ENCODE peak calls at places on chromosomes 7 and 10, in seven cellular contexts. One of them, this sample, is unnamed. For H3K36me3, the result is how much of the 10 kb centered on the place peaks cover.

GRCh38 chr10:59872892-59873463 is 33.4 kb downstream of the CCDC6 start:
- DNase-seq in CD4-positive, alpha-beta memory T cell: no peak
- DNase-seq in heart right ventricle: peak
- DNase-seq in cardiac muscle cell: peak
- DNase-seq in GM23248: peak
- DNase-seq in naive thymus-derived CD4-positive, alpha-beta T cell: no peak
- DNase-seq in transverse colon: peak
- DNase-seq in this sample: peak

GRCh38 chr10:84938117-84938905 is 609.9 kb downstream of the CCSER2 start:
- DNase-seq in CD4-positive, alpha-beta memory T cell: no peak
- DNase-seq in heart right ventricle: peak
- DNase-seq in transverse colon: no peak
- DNase-seq in naive thymus-derived CD4-positive, alpha-beta T cell: no peak
- DNase-seq in cardiac muscle cell: no peak
- DNase-seq in GM23248: no peak
- DNase-seq in this sample: peak

GRCh38 chr10:74329873-74330272 is 178.9 kb downstream of the ADK start:
- DNase-seq in transverse colon: no peak
- DNase-seq in heart right ventricle: no peak
- DNase-seq in cardiac muscle cell: no peak
- DNase-seq in naive thymus-derived CD4-positive, alpha-beta T cell: no peak
- DNase-seq in GM23248: peak
- DNase-seq in CD4-positive, alpha-beta memory T cell: no peak
- DNase-seq in this sample: no peak

GRCh38 chr7:128661446-128661845 is 10.6 kb upstream of the GARIN1A start:
- DNase-seq in naive thymus-derived CD4-positive, alpha-beta T cell: no peak
- DNase-seq in transverse colon: no peak
- DNase-seq in cardiac muscle cell: no peak
- DNase-seq in CD4-positive, alpha-beta memory T cell: no peak
- DNase-seq in GM23248: no peak
- DNase-seq in heart right ventricle: no peak
- DNase-seq in this sample: no peak

GRCh38 chr10:96959733-96960132 is 127.6 kb downstream of the LCOR start:
- DNase-seq in naive thymus-derived CD4-positive, alpha-beta T cell: no peak
- DNase-seq in transverse colon: no peak
- DNase-seq in cardiac muscle cell: no peak
- DNase-seq in GM23248: no peak
- DNase-seq in CD4-positive, alpha-beta memory T cell: no peak
- DNase-seq in heart right ventricle: no peak
- DNase-seq in this sample: no peak

GRCh38 chr10:78513330-78513729 is 479.7 kb downstream of the RPS24 start:
- DNase-seq in naive thymus-derived CD4-positive, alpha-beta T cell: no peak
- DNase-seq in heart right ventricle: no peak
- DNase-seq in transverse colon: no peak
- DNase-seq in CD4-positive, alpha-beta memory T cell: no peak
- DNase-seq in cardiac muscle cell: peak
- DNase-seq in GM23248: no peak
- DNase-seq in this sample: peak

GRCh38 chr7:89029864-89030263 is 234.3 kb upstream of the TEX47 start:
- DNase-seq in naive thymus-derived CD4-positive, alpha-beta T cell: no peak
- DNase-seq in heart right ventricle: no peak
- DNase-seq in CD4-positive, alpha-beta memory T cell: no peak
- DNase-seq in cardiac muscle cell: no peak
- DNase-seq in transverse colon: no peak
- DNase-seq in GM23248: no peak
- DNase-seq in this sample: no peak

GRCh38 chr7:45078199-45078681 is 10.5 kb downstream of the NACAD start:
- DNase-seq in naive thymus-derived CD4-positive, alpha-beta T cell: no peak
- DNase-seq in CD4-positive, alpha-beta memory T cell: no peak
- DNase-seq in GM23248: no peak
- DNase-seq in transverse colon: no peak
- DNase-seq in heart right ventricle: no peak
- DNase-seq in cardiac muscle cell: no peak
- DNase-seq in this sample: no peak

GRCh38 chr10:110502072-110502845 is 4.6 kb downstream of the DUSP5 start:
- DNase-seq in GM23248: no peak
- DNase-seq in transverse colon: no peak
- DNase-seq in naive thymus-derived CD4-positive, alpha-beta T cell: no peak
- DNase-seq in CD4-positive, alpha-beta memory T cell: no peak
- DNase-seq in cardiac muscle cell: no peak
- DNase-seq in heart right ventricle: no peak
- DNase-seq in this sample: no peak

GRCh38 chr10:354901-355617 is 219.8 kb downstream of the ZMYND11 start:
- DNase-seq in heart right ventricle: no peak
- DNase-seq in cardiac muscle cell: no peak
- DNase-seq in transverse colon: no peak
- DNase-seq in GM23248: no peak
- DNase-seq in naive thymus-derived CD4-positive, alpha-beta T cell: no peak
- DNase-seq in CD4-positive, alpha-beta memory T cell: no peak
- DNase-seq in this sample: no peak

GRCh38 chr7:88254721-88255120 is 34.9 kb upstream of the SRI start:
- DNase-seq in naive thymus-derived CD4-positive, alpha-beta T cell: no peak
- DNase-seq in cardiac muscle cell: no peak
- DNase-seq in CD4-positive, alpha-beta memory T cell: no peak
- DNase-seq in transverse colon: no peak
- DNase-seq in heart right ventricle: no peak
- DNase-seq in GM23248: peak
- DNase-seq in this sample: no peak

GRCh38 chr7:76069238-76069638 is 21.3 kb downstream of the MDH2 start:
- DNase-seq in naive thymus-derived CD4-positive, alpha-beta T cell: no peak
- DNase-seq in transverse colon: peak
- DNase-seq in heart right ventricle: peak
- DNase-seq in CD4-positive, alpha-beta memory T cell: no peak
- DNase-seq in GM23248: peak
- DNase-seq in cardiac muscle cell: peak
- DNase-seq in this sample: peak

GRCh38 chr10:594584-595270 is 94.7 kb downstream of the DIP2C start:
- DNase-seq in transverse colon: no peak
- DNase-seq in GM23248: no peak
- DNase-seq in naive thymus-derived CD4-positive, alpha-beta T cell: no peak
- DNase-seq in heart right ventricle: no peak
- DNase-seq in cardiac muscle cell: no peak
- DNase-seq in CD4-positive, alpha-beta memory T cell: no peak
- DNase-seq in this sample: no peak

GRCh38 chr7:75732764-75733630 is 5.7 kb downstream of the HIP1 start:
- DNase-seq in naive thymus-derived CD4-positive, alpha-beta T cell: no peak
- DNase-seq in CD4-positive, alpha-beta memory T cell: no peak
- DNase-seq in GM23248: peak
- DNase-seq in heart right ventricle: no peak
- DNase-seq in transverse colon: no peak
- DNase-seq in cardiac muscle cell: no peak
- DNase-seq in this sample: no peak

GRCh38 chr10:114665406-114665805 is 7.3 kb upstream of the ABLIM1 start:
- DNase-seq in transverse colon: no peak
- DNase-seq in GM23248: no peak
- DNase-seq in cardiac muscle cell: no peak
- DNase-seq in naive thymus-derived CD4-positive, alpha-beta T cell: no peak
- DNase-seq in heart right ventricle: no peak
- DNase-seq in CD4-positive, alpha-beta memory T cell: no peak
- DNase-seq in this sample: no peak

GRCh38 chr10:59945590-59945989 is 39.2 kb upstream of the CCDC6 start:
- DNase-seq in CD4-positive, alpha-beta memory T cell: no peak
- DNase-seq in heart right ventricle: no peak
- DNase-seq in cardiac muscle cell: no peak
- DNase-seq in GM23248: no peak
- DNase-seq in transverse colon: no peak
- DNase-seq in naive thymus-derived CD4-positive, alpha-beta T cell: no peak
- DNase-seq in this sample: no peak

GRCh38 chr10:118672766-118673715 is 77.6 kb upstream of the PRLHR start:
- DNase-seq in transverse colon: no peak
- DNase-seq in heart right ventricle: no peak
- DNase-seq in naive thymus-derived CD4-positive, alpha-beta T cell: no peak
- DNase-seq in cardiac muscle cell: no peak
- DNase-seq in CD4-positive, alpha-beta memory T cell: no peak
- DNase-seq in GM23248: no peak
- DNase-seq in this sample: no peak

GRCh38 chr7:93202594-93203273 is 23.5 kb downstream of the HEPACAM2 start:
- DNase-seq in naive thymus-derived CD4-positive, alpha-beta T cell: no peak
- DNase-seq in GM23248: no peak
- DNase-seq in cardiac muscle cell: no peak
- DNase-seq in CD4-positive, alpha-beta memory T cell: no peak
- DNase-seq in transverse colon: peak
- DNase-seq in heart right ventricle: no peak
- DNase-seq in this sample: no peak

GRCh38 chr10:32938554-32939061 is 19.4 kb downstream of the ITGB1 start:
- DNase-seq in GM23248: peak
- DNase-seq in cardiac muscle cell: peak
- DNase-seq in CD4-positive, alpha-beta memory T cell: no peak
- DNase-seq in heart right ventricle: peak
- DNase-seq in naive thymus-derived CD4-positive, alpha-beta T cell: no peak
- DNase-seq in transverse colon: peak
- DNase-seq in this sample: no peak

GRCh38 chr10:28157379-28157778 is 145.5 kb downstream of the MPP7 start:
- DNase-seq in cardiac muscle cell: no peak
- DNase-seq in naive thymus-derived CD4-positive, alpha-beta T cell: no peak
- DNase-seq in GM23248: no peak
- DNase-seq in transverse colon: no peak
- DNase-seq in CD4-positive, alpha-beta memory T cell: no peak
- DNase-seq in heart right ventricle: no peak
- DNase-seq in this sample: no peak

GRCh38 chr7:27839099-27839498 is 99.1 kb downstream of the TAX1BP1 start:
- DNase-seq in transverse colon: no peak
- DNase-seq in naive thymus-derived CD4-positive, alpha-beta T cell: no peak
- DNase-seq in cardiac muscle cell: no peak
- DNase-seq in heart right ventricle: no peak
- DNase-seq in GM23248: no peak
- DNase-seq in CD4-positive, alpha-beta memory T cell: no peak
- DNase-seq in this sample: no peak

DNA sequence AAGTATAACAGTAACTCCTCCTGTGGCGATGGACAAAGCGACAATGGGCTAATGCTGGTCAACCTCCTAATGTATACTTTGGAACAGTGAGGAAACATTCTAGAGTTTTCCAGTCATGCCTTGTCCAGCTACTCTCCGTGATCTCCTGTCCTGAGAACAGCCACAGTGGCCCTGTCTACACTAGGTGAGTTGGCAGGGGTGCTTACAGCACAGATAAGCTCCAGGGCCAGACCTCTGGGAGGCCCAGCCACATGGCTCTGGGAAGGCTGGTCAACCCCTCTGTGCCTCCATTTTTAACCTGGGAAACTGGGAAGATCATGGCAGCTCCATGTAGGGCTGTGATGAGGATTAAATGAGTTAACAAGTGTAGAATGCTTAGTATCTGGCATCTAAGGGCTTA is 57.0 kb downstream of the CLEC2L start:
- DNase-seq in naive thymus-derived CD4-positive, alpha-beta T cell: no peak
- DNase-seq in transverse colon: no peak
- DNase-seq in heart right ventricle: no peak
- DNase-seq in cardiac muscle cell: no peak
- DNase-seq in GM23248: no peak
- DNase-seq in CD4-positive, alpha-beta memory T cell: no peak
- DNase-seq in this sample: no peak
- H3K36me3 ChIP-seq in naive thymus-derived CD4-positive, alpha-beta T cell: half or more
- H3K36me3 ChIP-seq in transverse colon: under half
- H3K36me3 ChIP-seq in heart right ventricle: under half
- H3K36me3 ChIP-seq in cardiac muscle cell: half or more
- H3K36me3 ChIP-seq in GM23248: under half
- H3K36me3 ChIP-seq in CD4-positive, alpha-beta memory T cell: under half
- H3K36me3 ChIP-seq in this sample: under half

GRCh38 chr7:51189777-51190176 is 126.8 kb downstream of the COBL start:
- DNase-seq in CD4-positive, alpha-beta memory T cell: no peak
- DNase-seq in cardiac muscle cell: no peak
- DNase-seq in heart right ventricle: no peak
- DNase-seq in transverse colon: no peak
- DNase-seq in naive thymus-derived CD4-positive, alpha-beta T cell: no peak
- DNase-seq in GM23248: no peak
- DNase-seq in this sample: no peak
- H3K36me3 ChIP-seq in CD4-positive, alpha-beta memory T cell: under half
- H3K36me3 ChIP-seq in cardiac muscle cell: under half
- H3K36me3 ChIP-seq in heart right ventricle: under half
- H3K36me3 ChIP-seq in transverse colon: under half
- H3K36me3 ChIP-seq in naive thymus-derived CD4-positive, alpha-beta T cell: under half
- H3K36me3 ChIP-seq in GM23248: under half
- H3K36me3 ChIP-seq in this sample: under half

DNA sequence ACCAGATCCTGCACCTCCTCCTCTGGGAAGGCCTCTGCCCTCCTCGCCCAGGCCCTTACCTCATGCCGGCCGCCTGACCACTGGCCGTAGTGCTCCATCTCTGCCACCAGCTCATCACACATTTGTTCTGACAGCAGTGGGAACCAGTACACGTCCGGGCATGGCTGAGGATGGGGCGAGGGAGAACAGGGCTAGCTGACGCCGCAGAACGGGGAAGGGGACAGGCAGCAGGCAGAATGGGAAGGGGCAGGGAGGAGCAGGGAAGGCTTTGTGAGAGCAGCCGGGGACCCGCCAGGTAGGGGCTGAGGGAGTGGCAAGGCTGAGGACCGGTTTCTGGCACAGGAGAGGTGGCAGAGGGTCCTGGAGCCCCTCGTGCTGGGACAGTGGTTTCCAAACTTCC is 8.0 kb upstream of the MOGAT3 start:
- DNase-seq in cardiac muscle cell: no peak
- DNase-seq in naive thymus-derived CD4-positive, alpha-beta T cell: no peak
- DNase-seq in CD4-positive, alpha-beta memory T cell: no peak
- DNase-seq in GM23248: no peak
- DNase-seq in heart right ventricle: no peak
- DNase-seq in transverse colon: no peak
- DNase-seq in this sample: no peak
- H3K36me3 ChIP-seq in cardiac muscle cell: under half
- H3K36me3 ChIP-seq in naive thymus-derived CD4-positive, alpha-beta T cell: under half
- H3K36me3 ChIP-seq in CD4-positive, alpha-beta memory T cell: under half
- H3K36me3 ChIP-seq in GM23248: under half
- H3K36me3 ChIP-seq in heart right ventricle: under half
- H3K36me3 ChIP-seq in transverse colon: under half
- H3K36me3 ChIP-seq in this sample: under half

GRCh38 chr10:70621497-70622078 is 19.0 kb upstream of the PRF1 start:
- DNase-seq in CD4-positive, alpha-beta memory T cell: no peak
- DNase-seq in transverse colon: no peak
- DNase-seq in GM23248: no peak
- DNase-seq in cardiac muscle cell: no peak
- DNase-seq in heart right ventricle: no peak
- DNase-seq in naive thymus-derived CD4-positive, alpha-beta T cell: no peak
- DNase-seq in this sample: no peak
- H3K36me3 ChIP-seq in CD4-positive, alpha-beta memory T cell: under half
- H3K36me3 ChIP-seq in transverse colon: under half
- H3K36me3 ChIP-seq in GM23248: under half
- H3K36me3 ChIP-seq in cardiac muscle cell: under half
- H3K36me3 ChIP-seq in heart right ventricle: under half
- H3K36me3 ChIP-seq in naive thymus-derived CD4-positive, alpha-beta T cell: under half
- H3K36me3 ChIP-seq in this sample: under half

GRCh38 chr10:100943508-100943907 is 25.8 kb upstream of the SEMA4G start:
- DNase-seq in GM23248: no peak
- DNase-seq in transverse colon: no peak
- DNase-seq in naive thymus-derived CD4-positive, alpha-beta T cell: no peak
- DNase-seq in heart right ventricle: no peak
- DNase-seq in cardiac muscle cell: no peak
- DNase-seq in CD4-positive, alpha-beta memory T cell: no peak
- DNase-seq in this sample: no peak
- H3K36me3 ChIP-seq in GM23248: half or more
- H3K36me3 ChIP-seq in transverse colon: half or more
- H3K36me3 ChIP-seq in naive thymus-derived CD4-positive, alpha-beta T cell: under half
- H3K36me3 ChIP-seq in heart right ventricle: half or more
- H3K36me3 ChIP-seq in cardiac muscle cell: half or more
- H3K36me3 ChIP-seq in CD4-positive, alpha-beta memory T cell: under half
- H3K36me3 ChIP-seq in this sample: under half